ENCODE peak calls at places on chromosome 18, in five cellular contexts. Z is SK-N-SH, V is Calu3, G is kidney epithelial cell, F is GM13976. K is an unnamed sample.

GRCh38 chr18:58205087-58205779 is 161.2 kb downstream of the NEDD4L start:
- DNase-seq in F (no peak), G (no peak), Z (no peak), V (no peak), K (no peak)

GRCh38 chr18:61743775-61744531 is 148.9 kb downstream of the RNF152 start:
- DNase-seq in V (no peak), G (no peak), F (no peak), Z (no peak), K (peak; percentile 18)

GRCh38 chr18:79337620-79338019 is 58.1 kb upstream of the NFATC1 start:
- DNase-seq in Z (no peak), V (no peak), G (no peak), F (peak; percentile 21), K (no peak)

GRCh38 chr18:50602466-50602865 is 42.6 kb downstream of the MAPK4 start:
- DNase-seq in F (no peak), Z (no peak), V (no peak), G (no peak), K (no peak)

GRCh38 chr18:51137051-51137729 is 60.3 kb downstream of the MEX3C start:
- DNase-seq in F (no peak), V (no peak), G (no peak), Z (no peak), K (no peak)

GRCh38 chr18:61669320-61669719 is 223.5 kb downstream of the RNF152 start:
- DNase-seq in G (no peak), V (no peak), F (no peak), Z (no peak), K (no peak)

GRCh38 chr18:54859667-54860421 is 31.6 kb downstream of the RAB27B start:
- DNase-seq in V (no peak), F (no peak), G (no peak), Z (no peak), K (no peak)

GRCh38 chr18:77218642-77219041 is 31.0 kb upstream of the GALR1 start:
- DNase-seq in F (no peak), G (no peak), V (no peak), Z (no peak), K (no peak)

GRCh38 chr18:23141022-23141999 is 6.0 kb downstream of the CABLES1 start:
- DNase-seq in F (no peak), Z (peak; percentile 55), V (peak; percentile 13), G (no peak), K (no peak)

GRCh38 chr18:37671119-37671518 is 105.5 kb upstream of the CELF4 start:
- DNase-seq in Z (no peak), V (no peak), G (no peak), F (no peak), K (no peak)

GRCh38 chr18:28185121-28185520 is 8.2 kb upstream of the CDH2 start:
- DNase-seq in F (no peak), V (no peak), G (no peak), Z (no peak), K (no peak)

GRCh38 chr18:21111351-21112139 is at the start of gene ROCK1:
- DNase-seq in V (peak; percentile 97), G (peak; percentile 88), Z (peak; percentile 98), F (peak; percentile 96), K (peak; percentile 49)

GRCh38 chr18:21112140-21112473 is 494 bp upstream of the ROCK1 start:
- DNase-seq in V (no peak), F (no peak), Z (no peak), G (no peak), K (no peak)

GRCh38 chr18:21117385-21118135 is 5.9 kb upstream of the ROCK1 start:
- DNase-seq in F (no peak), V (no peak), Z (no peak), G (no peak), K (no peak)

GRCh38 chr18:21112543-21113105 is 1.0 kb upstream of the ROCK1 start:
- DNase-seq in V (no peak), G (no peak), F (no peak), Z (peak; percentile 7), K (no peak)

DNA sequence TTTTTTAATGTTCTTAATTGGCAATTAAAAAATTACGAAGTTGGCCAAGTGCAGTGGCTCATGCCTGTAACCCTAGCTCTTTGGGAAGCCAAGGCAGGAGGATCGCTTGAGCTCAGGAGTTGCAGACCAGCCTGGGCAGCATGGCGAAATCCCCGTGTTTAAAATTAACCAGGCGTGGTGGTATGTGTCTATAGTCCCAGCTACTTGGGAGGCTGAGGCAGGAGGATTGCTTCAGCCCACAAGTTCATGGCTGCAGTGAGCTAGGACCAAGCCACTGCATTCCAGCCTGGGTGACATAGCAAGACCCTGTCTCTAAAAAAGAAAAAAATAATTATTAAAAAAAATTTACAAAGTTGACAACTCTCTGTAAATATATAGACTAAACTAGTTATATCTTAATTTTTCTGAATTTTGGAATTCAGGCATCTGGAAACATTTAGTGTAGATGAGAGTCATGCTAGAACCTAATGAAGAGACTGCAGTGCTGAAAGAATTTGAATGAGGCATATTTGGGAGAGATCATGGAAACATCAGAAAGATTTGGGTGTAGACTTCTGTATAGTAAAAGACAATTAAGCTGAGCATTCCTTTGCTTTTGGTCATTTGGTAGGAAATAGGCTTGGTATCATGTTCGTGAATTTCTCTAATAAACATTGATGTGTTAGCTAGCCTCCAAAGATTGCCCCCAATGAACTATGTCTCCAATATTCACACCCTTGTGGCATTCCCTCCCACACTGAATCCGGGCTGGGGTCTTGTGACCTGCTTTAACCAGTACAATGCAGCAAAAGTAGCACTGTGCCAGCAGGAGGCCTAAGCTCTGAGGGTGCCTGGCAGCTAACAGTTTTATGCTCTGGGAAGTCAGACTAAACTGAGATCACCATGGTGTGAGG is 4.2 kb upstream of the ROCK1 start:
- DNase-seq in F (no peak), G (no peak), V (no peak), Z (no peak), K (no peak)
- TF ChIP-seq CTCF in F (no peak), G (no peak), V (no peak), Z (peak; percentile 24), K (peak; percentile 5)

DNA sequence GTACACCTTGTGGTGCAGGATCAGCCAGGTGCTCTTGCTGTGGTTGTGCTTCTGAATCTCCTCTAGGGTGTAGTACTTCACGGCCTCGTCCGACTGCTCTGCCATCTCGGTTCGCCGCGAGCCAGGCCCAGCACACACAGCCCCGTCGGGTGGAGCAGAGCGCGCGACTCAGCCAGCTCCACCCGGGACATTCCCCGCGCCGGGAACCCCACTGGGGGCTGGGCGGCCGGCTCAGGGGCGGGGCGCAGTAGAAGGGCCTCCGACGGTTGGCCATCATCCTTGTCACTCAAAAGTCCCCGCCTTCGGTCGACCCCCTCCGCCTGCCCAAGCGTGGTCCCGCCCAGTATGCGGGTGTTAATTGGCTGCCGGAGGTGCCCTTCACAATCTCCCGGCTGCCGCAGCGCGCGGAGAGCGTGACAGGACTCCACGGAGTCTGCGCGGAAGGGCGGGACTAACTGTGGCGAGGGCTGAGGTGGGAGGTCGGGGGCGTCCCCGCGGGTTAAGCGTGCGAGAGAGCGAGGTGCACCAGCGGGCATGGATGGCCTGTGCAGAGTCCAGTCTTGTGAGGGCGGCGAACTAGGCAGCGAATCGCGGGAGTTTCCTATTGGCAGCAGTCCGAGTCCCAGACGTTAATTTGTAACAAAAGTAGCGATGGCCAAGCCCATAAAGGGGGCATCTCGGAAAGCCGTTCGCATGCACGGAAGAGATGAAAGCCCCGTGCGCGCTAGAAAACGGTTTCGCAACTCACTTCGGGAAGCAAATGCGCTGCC is at the start of gene CYB5A:
- DNase-seq in V (peak; percentile 98), F (peak; percentile 100), Z (peak; percentile 100), G (peak; percentile 75), K (peak; percentile 69)
- TF ChIP-seq CTCF in V (no peak), F (no peak), Z (no peak), G (peak; percentile 25), K (peak; percentile 20)

GRCh38 chr18:45207328-45207727 is 407.9 kb upstream of the SLC14A2 start:
- DNase-seq in F (no peak), V (no peak), Z (no peak), G (no peak), K (no peak)

GRCh38 chr18:45208164-45208563 is 407.1 kb upstream of the SLC14A2 start:
- DNase-seq in V (no peak), G (no peak), Z (no peak), F (no peak), K (no peak)

GRCh38 chr18:45212186-45213039 is 402.9 kb upstream of the SLC14A2 start:
- DNase-seq in G (peak; percentile 38), Z (peak; percentile 51), F (peak; percentile 38), V (peak; percentile 87), K (peak; percentile 35)

GRCh38 chr18:45218436-45218835 is 396.8 kb upstream of the SLC14A2 start:
- DNase-seq in V (no peak), G (no peak), F (no peak), Z (no peak), K (no peak)

GRCh38 chr18:45213040-45213333 is 402.3 kb upstream of the SLC14A2 start:
- DNase-seq in G (no peak), Z (no peak), F (no peak), V (no peak), K (no peak)
- TF ChIP-seq CTCF in G (no peak), Z (no peak), F (no peak), V (no peak), K (no peak)

DNA sequence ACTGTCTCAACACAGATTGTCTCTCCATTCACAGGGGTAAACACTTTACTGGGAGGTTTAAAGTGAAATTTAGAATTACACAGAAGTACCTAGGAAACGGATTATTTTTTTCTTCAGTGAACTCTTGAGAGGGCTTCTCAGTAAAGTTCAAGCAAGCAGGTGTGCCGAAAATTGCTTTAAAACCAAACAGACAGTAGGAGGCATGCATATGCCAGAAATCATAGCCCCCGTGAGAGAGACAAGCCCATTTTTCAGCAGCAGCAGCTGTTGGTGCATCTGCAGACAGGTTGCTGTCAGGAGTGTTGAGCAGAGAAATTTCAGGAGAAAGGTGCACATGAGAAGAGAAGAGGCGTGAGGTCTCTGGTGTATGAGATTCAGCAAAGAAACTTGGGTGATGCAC is 2115.5 kb upstream of the CELF4 start:
- DNase-seq in F (no peak), Z (peak; percentile 11), V (no peak), G (no peak), K (no peak)
- TF ChIP-seq CTCF in F (no peak), Z (no peak), V (no peak), G (no peak), K (peak; percentile 23)

DNA sequence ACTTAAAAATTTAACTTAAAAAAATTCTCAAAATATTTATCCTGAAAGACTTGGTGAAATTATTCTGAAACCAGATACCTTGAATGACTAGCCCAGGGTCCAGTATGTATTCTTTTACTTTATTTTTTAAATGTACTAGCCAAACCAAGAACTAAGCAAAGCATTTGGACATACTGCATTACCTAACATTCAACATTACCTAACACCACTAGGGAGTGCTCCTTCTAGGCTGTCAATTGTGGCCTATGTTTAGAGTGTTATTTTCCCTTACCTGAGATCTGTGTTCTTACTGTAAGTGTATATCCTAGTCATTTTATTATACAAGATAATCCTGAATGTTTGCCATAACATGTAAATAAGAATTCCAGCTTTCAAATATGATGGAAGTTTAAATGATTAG is 496.6 kb downstream of the PTPRM start:
- DNase-seq in Z (no peak), G (no peak), F (no peak), V (no peak), K (no peak)
- TF ChIP-seq CTCF in Z (no peak), G (no peak), F (no peak), V (no peak), K (peak; percentile 24)

K was measured in epithelial cell of proximal tubule.